ENCODE peak calls at places on chromosomes 5 and 9, in nine cellular contexts. V, L, Y, N, J, E, K, Z and D are unnamed samples.

GRCh38 chr9:135480942-135481315 is 1.3 kb downstream of the PPP1R26 start:
- DNase-seq in V (no peak), L (no peak), Y (no peak), N (no peak), J (no peak), E (no peak), K (no peak), Z (no peak), D (no peak)

GRCh38 chr5:148941810-148942209 is 115.4 kb downstream of the ADRB2 start:
- DNase-seq in V (no peak), L (no peak), Y (no peak), N (no peak), J (no peak), E (no peak), K (no peak), Z (no peak), D (no peak)

GRCh38 chr9:137141050-137141810 is 2.3 kb downstream of the GRIN1 start:
- DNase-seq in V (no peak), L (no peak), Y (no peak), N (no peak), J (no peak), E (no peak), K (no peak), Z (no peak), D (no peak)

GRCh38 chr5:1878050-1878849 is 4.5 kb downstream of the IRX4 start:
- DNase-seq in V (no peak), L (no peak), Y (no peak), N (no peak), J (no peak), E (no peak), K (no peak), Z (no peak), D (no peak)

GRCh38 chr9:126327750-126328120 is 1.1 kb downstream of the MVB12B start:
- DNase-seq in V (no peak), L (no peak), Y (no peak), N (no peak), J (no peak), E (no peak), K (no peak), Z (no peak), D (no peak)

GRCh38 chr5:61333351-61334223 is 1.5 kb downstream of the ZSWIM6 start:
- DNase-seq in V (peak), L (no peak), Y (peak), N (peak), J (no peak), E (peak), K (peak), Z (no peak), D (peak)

GRCh38 chr9:137391411-137391754 is 31.6 kb downstream of the EXD3 start:
- DNase-seq in V (no peak), L (no peak), Y (no peak), N (no peak), J (no peak), E (no peak), K (no peak), Z (no peak), D (no peak)

GRCh38 chr9:20315672-20316071 is 306.6 kb downstream of the MLLT3 start:
- DNase-seq in V (no peak), L (no peak), Y (peak), N (no peak), J (no peak), E (peak), K (peak), Z (no peak), D (no peak)

GRCh38 chr5:50922942-50923767 is 256.7 kb downstream of the PARP8 start:
- DNase-seq in V (no peak), L (no peak), Y (no peak), N (no peak), J (no peak), E (no peak), K (no peak), Z (no peak), D (no peak)

GRCh38 chr5:39080597-39081204 is 6.5 kb upstream of the RICTOR start:
- DNase-seq in V (peak), L (peak), Y (peak), N (no peak), J (no peak), E (peak), K (peak), Z (no peak), D (peak)

GRCh38 chr9:134056483-134057310 is 11.1 kb downstream of the BRD3 start:
- DNase-seq in V (no peak), L (no peak), Y (no peak), N (peak), J (no peak), E (no peak), K (no peak), Z (no peak), D (no peak)

GRCh38 chr5:78758169-78758839 is 109.7 kb upstream of the LHFPL2 start:
- DNase-seq in V (no peak), L (no peak), Y (peak), N (no peak), J (no peak), E (no peak), K (peak), Z (no peak), D (no peak)